ENCODE peak calls at places on chromosomes 16 and 17, in four cellular contexts. O is neural progenitor cell, W is fibroblast of lung, J is lower leg skin. M is an unnamed sample.

GRCh38 chr17:61833536-61834203 is 29.7 kb downstream of the BRIP1 start:
- DNase-seq in O (no peak), J (no peak), W (peak), M (no peak)

GRCh38 chr17:43351686-43352085 is 47.1 kb upstream of the ARL4D start:
- DNase-seq in W (no peak), J (no peak), O (no peak), M (no peak)

GRCh38 chr16:76226011-76226410 is 51.2 kb upstream of the CNTNAP4 start:
- DNase-seq in J (no peak), O (no peak), W (peak), M (no peak)

GRCh38 chr16:3029499-3030127 is 5.8 kb downstream of the THOC6 start:
- DNase-seq in O (no peak), W (no peak), J (no peak), M (no peak)

GRCh38 chr17:48429638-48430586 is at the start of gene SKAP1:
- DNase-seq in W (no peak), J (no peak), O (peak), M (no peak)

GRCh38 chr16:25063102-25063501 is 47.9 kb upstream of the ARHGAP17 start:
- DNase-seq in W (no peak), O (no peak), J (no peak), M (no peak)

GRCh38 chr17:19876524-19877161 is 8.9 kb upstream of the ULK2 start:
- DNase-seq in J (peak), W (no peak), O (no peak), M (no peak)

GRCh38 chr16:78505544-78506371 is 406.3 kb downstream of the WWOX start:
- DNase-seq in W (peak), O (no peak), J (peak), M (no peak)

GRCh38 chr16:2425008-2425518 is 4.2 kb upstream of the CCNF start:
- DNase-seq in J (no peak), O (no peak), W (no peak), M (no peak)

GRCh38 chr16:84833142-84833495 is 13.3 kb downstream of the CRISPLD2 start:
- DNase-seq in J (no peak), O (no peak), W (peak), M (no peak)

GRCh38 chr16:21953541-21953902 is 361 bp downstream of the UQCRC2 start:
- DNase-seq in J (no peak), W (no peak), O (no peak), M (no peak)

GRCh38 chr17:68383443-68384321 is 73.6 kb downstream of the WIPI1 start:
- DNase-seq in J (peak), W (peak), O (no peak), M (no peak)

GRCh38 chr16:12419987-12420386 is 383.7 kb downstream of the CPPED1 start:
- DNase-seq in O (no peak), J (no peak), W (no peak), M (no peak)

GRCh38 chr17:67666710-67667109 is 51.0 kb upstream of the NOL11 start:
- DNase-seq in O (no peak), J (no peak), W (no peak), M (no peak)

DNA sequence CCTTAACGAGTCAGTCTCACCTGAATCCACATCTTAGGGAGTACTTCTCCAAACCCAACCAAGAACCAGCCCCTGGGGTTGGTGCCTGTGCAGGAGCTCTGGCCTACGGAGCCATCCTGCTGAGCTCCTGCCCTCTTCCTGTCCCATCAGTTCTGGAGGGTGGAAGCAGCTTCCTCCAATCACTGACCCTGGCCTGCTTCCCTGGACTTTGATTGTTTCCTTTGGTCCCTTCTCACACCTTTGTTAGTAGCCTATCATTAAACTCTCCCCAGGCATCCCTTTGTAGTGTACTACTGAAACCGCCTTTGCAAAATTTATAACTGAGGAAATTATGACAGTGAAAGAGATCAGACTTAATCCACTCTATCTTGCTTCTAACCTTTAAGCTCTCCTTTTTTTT is 21.1 kb upstream of the C16orf87 start:
- DNase-seq in O (no peak), W (no peak), J (peak), M (no peak)
- TF ChIP-seq CTCF in O (no peak), W (no peak), J (no peak), M (no peak)

DNA sequence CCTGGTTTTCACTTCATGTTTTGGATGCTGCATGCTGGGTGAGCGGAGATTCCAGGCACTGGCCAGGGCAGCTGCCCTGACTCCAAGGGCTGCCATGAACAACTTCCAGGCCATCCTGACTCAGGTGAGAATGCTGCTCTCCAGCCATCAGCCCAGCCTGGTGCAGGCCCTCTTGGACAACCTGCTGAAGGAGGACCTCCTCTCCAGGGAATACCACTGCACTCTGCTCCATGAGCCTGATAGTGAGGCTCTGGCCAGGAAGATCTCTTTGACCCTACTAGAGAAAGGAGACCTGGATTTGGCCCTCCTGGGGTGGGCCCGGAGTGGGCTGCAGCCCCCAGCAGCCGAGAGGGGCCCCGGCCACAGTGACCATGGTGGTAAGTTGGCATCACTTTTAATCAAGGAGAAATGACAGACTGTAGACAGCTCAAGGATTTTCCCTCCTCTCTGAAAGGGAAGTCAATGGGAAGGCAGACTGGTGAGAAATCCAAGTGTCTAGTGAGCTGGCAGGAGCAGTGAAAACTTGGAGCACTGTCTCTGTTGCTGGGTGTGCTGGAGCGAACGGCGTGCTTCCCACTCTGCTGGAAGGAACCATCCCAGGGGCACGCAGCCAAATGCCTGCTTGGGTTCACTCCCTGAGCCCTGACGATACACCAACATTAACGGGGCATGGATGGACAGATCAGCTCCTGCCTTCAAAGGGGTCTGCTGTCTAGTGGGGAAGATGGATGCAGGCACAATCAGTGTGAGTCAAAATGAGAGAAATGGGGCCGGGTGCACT is 10.6 kb upstream of the CIITA start:
- DNase-seq in W (no peak), O (no peak), J (no peak), M (no peak)
- H3K4me3 ChIP-seq in W (no peak), O (no peak), J (no peak), M (no peak)

GRCh38 chr16:86509759-86510464 is 415 bp upstream of the FOXF1 start:
- DNase-seq in J (no peak), O (peak), W (peak), M (no peak)
- TF ChIP-seq CTCF in J (no peak), O (no peak), W (peak), M (no peak)

GRCh38 chr16:46687486-46687885 is 1.5 kb downstream of the VPS35 start:
- DNase-seq in J (no peak), W (no peak), O (no peak), M (no peak)
- H3K4me3 ChIP-seq in J (no peak), W (peak), O (peak), M (peak)

GRCh38 chr16:48862087-48862532 is 252.1 kb upstream of the N4BP1 start:
- DNase-seq in W (peak), J (no peak), O (peak), M (no peak)
- TF ChIP-seq CTCF in W (peak), J (no peak), O (peak), M (no peak)

DNA sequence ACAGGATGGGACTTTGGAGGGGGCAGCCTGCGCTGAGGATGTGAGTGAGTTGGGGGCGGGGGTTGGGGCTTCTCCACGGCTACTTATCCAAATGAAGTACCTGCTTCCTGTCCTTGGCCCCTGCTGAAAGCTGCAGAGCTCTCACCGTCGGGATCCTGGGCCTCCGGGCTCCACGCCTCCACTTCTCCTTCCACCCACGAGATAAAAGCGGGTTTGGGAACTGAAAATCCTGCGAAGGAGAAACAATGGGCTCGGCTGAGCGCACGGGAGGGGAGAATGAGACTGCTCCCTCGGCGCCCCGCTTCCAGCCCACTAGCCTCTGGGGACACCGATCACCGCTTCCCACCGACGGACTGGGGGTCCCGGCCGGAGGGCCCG is 486 bp downstream of the ZNF785 start:
- DNase-seq in J (peak), O (peak), W (peak), M (no peak)
- H3K4me3 ChIP-seq in J (peak), O (peak), W (peak), M (peak)

GRCh38 chr17:57499648-57500049 is 243.3 kb downstream of the MSI2 start:
- DNase-seq in W (no peak), J (no peak), O (no peak), M (no peak)
- TF ChIP-seq CTCF in W (no peak), J (no peak), O (no peak), M (no peak)

DNA sequence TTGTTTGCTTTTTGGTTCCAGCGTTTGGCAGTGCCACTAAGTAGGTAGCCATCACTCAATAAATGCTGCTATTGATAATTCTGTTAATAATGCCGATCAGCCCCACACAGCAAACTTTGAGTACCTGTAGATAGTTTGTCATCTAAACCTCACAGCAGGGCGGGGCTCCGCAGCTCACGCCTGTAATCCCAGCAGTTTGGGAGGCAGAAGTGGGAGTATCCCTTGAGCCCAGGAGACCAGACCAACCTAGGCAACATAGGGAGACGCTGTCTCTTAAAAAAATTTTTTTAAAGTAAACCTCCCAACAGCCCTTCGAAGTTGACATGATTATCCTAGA is 1.6 kb downstream of the BFAR start:
- DNase-seq in J (no peak), O (peak), W (no peak), M (no peak)
- H3K4me3 ChIP-seq in J (no peak), O (peak), W (peak), M (peak)

GRCh38 chr17:71762526-71762925 is 358.3 kb upstream of the SOX9 start:
- DNase-seq in O (no peak), W (no peak), J (no peak), M (no peak)

GRCh38 chr17:71759422-71760060 is 361.3 kb upstream of the SOX9 start:
- DNase-seq in W (peak), J (no peak), O (no peak), M (no peak)

GRCh38 chr17:71760062-71760720 is 360.6 kb upstream of the SOX9 start:
- DNase-seq in W (peak), J (no peak), O (no peak), M (no peak)

GRCh38 chr17:71765437-71765836 is 355.4 kb upstream of the SOX9 start:
- DNase-seq in W (peak), O (no peak), J (no peak), M (no peak)

DNA sequence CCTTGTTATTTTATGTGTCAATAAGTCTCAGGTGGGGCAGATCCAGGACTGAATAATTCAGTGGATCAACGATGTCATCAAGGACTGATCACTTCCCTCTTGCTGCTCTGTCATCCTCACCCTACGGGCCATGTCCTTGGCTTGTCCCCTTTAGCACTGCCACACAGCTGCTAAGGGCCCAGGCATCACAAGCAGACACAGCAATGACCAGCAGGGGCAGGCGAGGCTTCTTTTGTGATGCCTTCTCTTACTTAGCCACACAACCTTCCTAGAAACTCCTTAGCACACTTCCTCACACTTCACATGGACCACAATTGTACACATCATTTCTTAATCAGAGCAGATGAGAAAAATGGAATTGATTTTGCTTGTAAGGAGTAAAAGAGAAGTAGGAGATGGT is 356.3 kb upstream of the SOX9 start:
- DNase-seq in O (peak), W (peak), J (no peak), M (no peak)
- TF ChIP-seq CTCF in O (peak), W (no peak), J (no peak), M (peak)

M was measured in GM12864.